ENCODE peak calls at places on chromosome 4, in six cellular contexts. One of them, this sample, is unnamed.
A peak's percentile ranks its signal among the peaks of the same experiment; 100 is the strongest.

GRCh38 chr4:75698162-75698962 is 25.2 kb upstream of the G3BP2 start:
- DNase-seq in fibroblast of pulmonary artery: no peak
- DNase-seq in GM20000: peak; percentile 66
- DNase-seq in GM13977: peak; percentile 69
- DNase-seq in left ventricle myocardium inferior: no peak
- DNase-seq in fibroblast of lung: no peak
- DNase-seq in this sample: no peak

GRCh38 chr4:53640576-53641459 is 49.5 kb upstream of the LNX1 start:
- DNase-seq in GM13977: peak; percentile 29
- DNase-seq in fibroblast of pulmonary artery: no peak
- DNase-seq in GM20000: peak; percentile 29
- DNase-seq in left ventricle myocardium inferior: no peak
- DNase-seq in fibroblast of lung: no peak
- DNase-seq in this sample: peak; percentile 8

GRCh38 chr4:89625599-89626293 is 211.2 kb downstream of the SNCA start:
- DNase-seq in left ventricle myocardium inferior: no peak
- DNase-seq in GM13977: no peak
- DNase-seq in fibroblast of lung: no peak
- DNase-seq in GM20000: no peak
- DNase-seq in fibroblast of pulmonary artery: no peak
- DNase-seq in this sample: no peak

GRCh38 chr4:15161439-15161838 is 159.2 kb downstream of the CPEB2 start:
- DNase-seq in GM13977: no peak
- DNase-seq in left ventricle myocardium inferior: no peak
- DNase-seq in fibroblast of pulmonary artery: no peak
- DNase-seq in fibroblast of lung: no peak
- DNase-seq in GM20000: no peak
- DNase-seq in this sample: no peak

GRCh38 chr4:67700119-67700873 is 659 bp downstream of the UBA6 start:
- DNase-seq in GM13977: peak; percentile 45
- DNase-seq in fibroblast of lung: peak; percentile 17
- DNase-seq in left ventricle myocardium inferior: no peak
- DNase-seq in GM20000: peak; percentile 30
- DNase-seq in fibroblast of pulmonary artery: peak; percentile 17
- DNase-seq in this sample: no peak

GRCh38 chr4:72377491-72378194 is 191.4 kb downstream of the ADAMTS3 start:
- DNase-seq in fibroblast of lung: no peak
- DNase-seq in left ventricle myocardium inferior: no peak
- DNase-seq in GM13977: no peak
- DNase-seq in GM20000: no peak
- DNase-seq in fibroblast of pulmonary artery: peak; percentile 55
- DNase-seq in this sample: no peak

GRCh38 chr4:70902577-70903281 is 560 bp downstream of the MOB1B start:
- DNase-seq in fibroblast of lung: peak; percentile 25
- DNase-seq in GM20000: peak; percentile 67
- DNase-seq in fibroblast of pulmonary artery: peak; percentile 34
- DNase-seq in left ventricle myocardium inferior: no peak
- DNase-seq in GM13977: peak; percentile 62
- DNase-seq in this sample: no peak

GRCh38 chr4:31946456-31946855 is 1226.3 kb downstream of the PCDH7 start:
- DNase-seq in fibroblast of pulmonary artery: no peak
- DNase-seq in GM13977: no peak
- DNase-seq in GM20000: no peak
- DNase-seq in fibroblast of lung: no peak
- DNase-seq in left ventricle myocardium inferior: no peak
- DNase-seq in this sample: no peak

GRCh38 chr4:89788243-89789072 is 48.5 kb downstream of the SNCA start:
- DNase-seq in fibroblast of pulmonary artery: peak; percentile 95
- DNase-seq in GM13977: no peak
- DNase-seq in GM20000: no peak
- DNase-seq in left ventricle myocardium inferior: peak; percentile 53
- DNase-seq in fibroblast of lung: peak; percentile 79
- DNase-seq in this sample: no peak

GRCh38 chr4:154367659-154368058 is 123.9 kb downstream of the DCHS2 start:
- DNase-seq in left ventricle myocardium inferior: no peak
- DNase-seq in GM13977: no peak
- DNase-seq in fibroblast of lung: no peak
- DNase-seq in fibroblast of pulmonary artery: no peak
- DNase-seq in GM20000: no peak
- DNase-seq in this sample: no peak

GRCh38 chr4:617644-618330 is 7.6 kb upstream of the PDE6B start:
- DNase-seq in GM20000: no peak
- DNase-seq in left ventricle myocardium inferior: no peak
- DNase-seq in fibroblast of lung: no peak
- DNase-seq in fibroblast of pulmonary artery: no peak
- DNase-seq in GM13977: no peak
- DNase-seq in this sample: peak; percentile 27

GRCh38 chr4:138946306-138946705 is 69.3 kb upstream of the NOCT start:
- DNase-seq in GM20000: no peak
- DNase-seq in left ventricle myocardium inferior: no peak
- DNase-seq in GM13977: no peak
- DNase-seq in fibroblast of lung: no peak
- DNase-seq in fibroblast of pulmonary artery: no peak
- DNase-seq in this sample: no peak

GRCh38 chr4:134057356-134057755 is 144.2 kb downstream of the PABPC4L start:
- DNase-seq in left ventricle myocardium inferior: no peak
- DNase-seq in fibroblast of pulmonary artery: no peak
- DNase-seq in GM20000: no peak
- DNase-seq in fibroblast of lung: no peak
- DNase-seq in GM13977: no peak
- DNase-seq in this sample: no peak

GRCh38 chr4:124432500-124432899 is 280.0 kb downstream of the ANKRD50 start:
- DNase-seq in GM13977: no peak
- DNase-seq in left ventricle myocardium inferior: no peak
- DNase-seq in fibroblast of pulmonary artery: peak; percentile 74
- DNase-seq in GM20000: no peak
- DNase-seq in fibroblast of lung: peak; percentile 33
- DNase-seq in this sample: no peak

GRCh38 chr4:44446801-44447562 is 1.6 kb downstream of the KCTD8 start:
- DNase-seq in fibroblast of pulmonary artery: no peak
- DNase-seq in GM13977: peak; percentile 23
- DNase-seq in GM20000: no peak
- DNase-seq in fibroblast of lung: no peak
- DNase-seq in left ventricle myocardium inferior: no peak
- DNase-seq in this sample: no peak

GRCh38 chr4:167031534-167032156 is 202.6 kb downstream of the SPOCK3 start:
- DNase-seq in GM13977: no peak
- DNase-seq in fibroblast of lung: peak; percentile 65
- DNase-seq in left ventricle myocardium inferior: no peak
- DNase-seq in fibroblast of pulmonary artery: peak; percentile 55
- DNase-seq in GM20000: no peak
- DNase-seq in this sample: no peak

GRCh38 chr4:145153181-145153903 is 27.0 kb downstream of the OTUD4 start:
- DNase-seq in fibroblast of pulmonary artery: peak; percentile 43
- DNase-seq in GM20000: no peak
- DNase-seq in GM13977: no peak
- DNase-seq in left ventricle myocardium inferior: no peak
- DNase-seq in fibroblast of lung: no peak
- DNase-seq in this sample: no peak

GRCh38 chr4:4302416-4302815 is 12.4 kb downstream of the ZBTB49 start:
- DNase-seq in fibroblast of lung: no peak
- DNase-seq in fibroblast of pulmonary artery: no peak
- DNase-seq in left ventricle myocardium inferior: no peak
- DNase-seq in GM13977: no peak
- DNase-seq in GM20000: no peak
- DNase-seq in this sample: no peak

GRCh38 chr4:88706574-88706973 is 8.9 kb upstream of the NAP1L5 start:
- DNase-seq in GM20000: no peak
- DNase-seq in fibroblast of lung: peak; percentile 82
- DNase-seq in fibroblast of pulmonary artery: peak; percentile 80
- DNase-seq in left ventricle myocardium inferior: no peak
- DNase-seq in GM13977: no peak
- DNase-seq in this sample: no peak

GRCh38 chr4:121269001-121269400 is 104.9 kb upstream of the TNIP3 start:
- DNase-seq in left ventricle myocardium inferior: no peak
- DNase-seq in fibroblast of pulmonary artery: no peak
- DNase-seq in fibroblast of lung: no peak
- DNase-seq in GM13977: no peak
- DNase-seq in GM20000: no peak
- DNase-seq in this sample: no peak

GRCh38 chr4:3293410-3294391 is 880 bp downstream of the RGS12 start:
- DNase-seq in GM20000: no peak
- DNase-seq in GM13977: no peak
- DNase-seq in fibroblast of lung: no peak
- DNase-seq in left ventricle myocardium inferior: no peak
- DNase-seq in fibroblast of pulmonary artery: no peak
- DNase-seq in this sample: no peak

GRCh38 chr4:137124278-137124932 is 407.9 kb downstream of the PCDH18 start:
- DNase-seq in GM20000: peak; percentile 8
- DNase-seq in GM13977: peak; percentile 5
- DNase-seq in fibroblast of lung: peak; percentile 85
- DNase-seq in left ventricle myocardium inferior: no peak
- DNase-seq in fibroblast of pulmonary artery: peak; percentile 79
- DNase-seq in this sample: no peak
- TF ChIP-seq CTCF in GM20000: no peak
- TF ChIP-seq CTCF in GM13977: peak; percentile 59
- TF ChIP-seq CTCF in fibroblast of lung: peak; percentile 53
- TF ChIP-seq CTCF in left ventricle myocardium inferior: peak; percentile 72
- TF ChIP-seq CTCF in fibroblast of pulmonary artery: peak; percentile 69
- TF ChIP-seq CTCF in this sample: no peak

DNA sequence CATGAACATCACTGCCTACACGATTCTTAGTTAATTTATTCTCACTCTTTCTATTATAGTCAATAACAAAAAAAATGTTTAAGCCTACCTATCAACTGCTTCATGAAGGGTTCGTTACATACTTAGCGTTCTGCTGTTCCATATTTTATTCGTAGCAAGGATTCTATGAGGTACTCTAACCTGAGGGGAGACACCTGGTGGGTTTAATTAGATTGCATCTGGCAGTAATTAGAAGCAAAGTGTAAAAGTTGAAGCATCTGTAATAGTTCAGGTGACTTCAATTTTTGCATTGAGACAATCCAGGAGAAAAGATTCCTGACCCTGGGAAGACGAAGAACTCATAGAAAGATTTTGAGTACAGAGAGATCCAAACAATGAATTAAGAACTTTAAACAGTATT is 1655.8 kb upstream of the TENM3 start:
- DNase-seq in fibroblast of lung: no peak
- DNase-seq in GM13977: no peak
- DNase-seq in left ventricle myocardium inferior: no peak
- DNase-seq in fibroblast of pulmonary artery: no peak
- DNase-seq in GM20000: no peak
- DNase-seq in this sample: no peak
- TF ChIP-seq CTCF in fibroblast of lung: no peak
- TF ChIP-seq CTCF in GM13977: no peak
- TF ChIP-seq CTCF in left ventricle myocardium inferior: no peak
- TF ChIP-seq CTCF in fibroblast of pulmonary artery: no peak
- TF ChIP-seq CTCF in GM20000: no peak
- TF ChIP-seq CTCF in this sample: no peak

DNA sequence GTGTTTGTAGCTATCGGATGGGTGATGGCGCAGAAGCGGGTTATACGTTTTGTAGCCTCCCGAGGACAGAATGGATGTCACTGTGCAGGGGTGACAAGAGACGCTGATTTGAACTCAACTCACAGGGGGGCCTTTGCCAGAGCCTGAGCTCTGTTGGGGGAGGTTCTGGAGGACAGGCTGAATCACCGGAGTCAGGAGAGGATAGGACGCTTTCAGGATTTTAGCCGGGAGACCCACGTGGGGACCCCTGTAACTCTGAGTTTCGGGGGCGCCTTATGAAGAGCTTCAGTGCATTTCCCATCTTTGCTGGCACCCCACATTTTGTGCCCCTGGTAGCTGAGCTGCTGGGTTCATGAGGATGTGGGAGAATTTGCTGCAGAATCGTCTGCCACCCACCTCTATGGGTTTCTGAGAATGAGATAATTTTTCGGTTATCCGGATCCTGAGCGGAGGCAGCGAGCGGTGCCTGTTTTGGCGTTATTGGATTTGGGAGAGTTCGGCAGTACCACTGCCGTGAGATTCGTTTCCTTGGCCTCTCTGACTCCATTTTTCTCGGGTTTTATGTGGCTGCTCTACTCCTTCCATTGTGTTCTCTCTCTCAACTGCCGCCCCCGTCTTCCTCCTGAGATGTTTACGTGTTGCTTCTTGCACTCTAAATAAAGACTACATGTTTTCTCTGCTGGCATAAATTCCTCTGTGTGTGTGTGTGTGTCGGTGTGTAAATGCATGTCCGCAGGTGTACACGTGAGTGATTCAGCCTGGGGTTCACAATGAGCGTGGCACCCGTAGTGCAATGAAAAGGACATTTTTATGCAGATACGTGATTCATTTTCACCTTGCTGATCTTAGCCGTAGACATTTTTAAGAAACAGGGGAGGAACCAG is 81.8 kb downstream of the STOX2 start:
- DNase-seq in GM13977: no peak
- DNase-seq in GM20000: no peak
- DNase-seq in fibroblast of pulmonary artery: no peak
- DNase-seq in left ventricle myocardium inferior: no peak
- DNase-seq in fibroblast of lung: no peak
- DNase-seq in this sample: no peak
- TF ChIP-seq CTCF in GM13977: no peak
- TF ChIP-seq CTCF in GM20000: no peak
- TF ChIP-seq CTCF in fibroblast of pulmonary artery: no peak
- TF ChIP-seq CTCF in left ventricle myocardium inferior: no peak
- TF ChIP-seq CTCF in fibroblast of lung: no peak
- TF ChIP-seq CTCF in this sample: no peak

GRCh38 chr4:122762966-122763716 is 30.6 kb downstream of the BBS12 start:
- DNase-seq in fibroblast of pulmonary artery: no peak
- DNase-seq in left ventricle myocardium inferior: no peak
- DNase-seq in fibroblast of lung: no peak
- DNase-seq in GM20000: no peak
- DNase-seq in GM13977: no peak
- DNase-seq in this sample: no peak

GRCh38 chr4:122758033-122758432 is 25.5 kb downstream of the BBS12 start:
- DNase-seq in GM13977: peak; percentile 22
- DNase-seq in fibroblast of pulmonary artery: peak; percentile 64
- DNase-seq in fibroblast of lung: peak; percentile 68
- DNase-seq in left ventricle myocardium inferior: no peak
- DNase-seq in GM20000: peak; percentile 20
- DNase-seq in this sample: no peak

GRCh38 chr4:122762520-122762919 is 30.0 kb downstream of the BBS12 start:
- DNase-seq in fibroblast of pulmonary artery: no peak
- DNase-seq in GM20000: no peak
- DNase-seq in fibroblast of lung: no peak
- DNase-seq in GM13977: no peak
- DNase-seq in left ventricle myocardium inferior: no peak
- DNase-seq in this sample: no peak

GRCh38 chr4:122755675-122756074 is 23.2 kb downstream of the BBS12 start:
- DNase-seq in left ventricle myocardium inferior: no peak
- DNase-seq in fibroblast of pulmonary artery: no peak
- DNase-seq in GM13977: no peak
- DNase-seq in fibroblast of lung: no peak
- DNase-seq in GM20000: no peak
- DNase-seq in this sample: no peak

DNA sequence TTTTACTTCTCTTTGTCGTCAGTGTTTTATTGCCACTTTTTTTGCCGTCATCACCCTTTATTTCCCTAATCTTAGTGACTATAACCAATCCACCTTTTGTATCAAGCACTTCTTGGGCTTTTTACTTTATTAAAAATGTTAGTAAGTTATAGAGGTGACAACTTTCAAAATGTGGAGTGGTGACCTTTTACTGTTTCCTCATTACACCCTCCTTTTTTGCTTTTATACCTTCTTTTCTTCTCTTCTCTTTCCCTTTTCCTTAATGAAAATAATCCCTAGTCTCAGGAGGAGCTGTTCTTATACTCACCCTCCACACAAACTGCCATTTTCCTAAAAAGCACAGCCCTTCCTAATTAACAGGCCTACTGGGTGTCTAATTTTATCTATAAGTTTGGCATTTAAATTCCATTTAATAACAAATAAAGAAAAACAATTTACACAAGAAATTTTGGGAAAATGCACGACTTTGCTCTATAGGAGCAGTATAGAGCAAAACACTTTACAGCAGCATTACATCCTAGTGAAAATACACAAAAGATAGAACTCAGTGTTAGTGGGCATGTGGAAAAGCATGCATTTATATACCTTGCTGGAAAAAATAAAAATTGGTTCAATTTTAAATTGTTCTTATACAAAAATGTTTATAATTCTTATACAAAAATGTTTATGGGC is 27.3 kb downstream of the BBS12 start:
- DNase-seq in GM13977: no peak
- DNase-seq in fibroblast of pulmonary artery: peak; percentile 52
- DNase-seq in left ventricle myocardium inferior: no peak
- DNase-seq in fibroblast of lung: peak; percentile 58
- DNase-seq in GM20000: no peak
- DNase-seq in this sample: no peak
- TF ChIP-seq CTCF in GM13977: no peak
- TF ChIP-seq CTCF in fibroblast of pulmonary artery: peak; percentile 62
- TF ChIP-seq CTCF in left ventricle myocardium inferior: no peak
- TF ChIP-seq CTCF in fibroblast of lung: peak; percentile 27
- TF ChIP-seq CTCF in GM20000: no peak
- TF ChIP-seq CTCF in this sample: no peak

This sample was measured in Calu3.